ENCODE peak calls at places on chromosomes 16 and 17, in seven cellular contexts. E, U, Y, Q, H, O and K are unnamed samples.

GRCh38 chr17:14269473-14269872 is 31.4 kb upstream of the HS3ST3B1 start:
- DNase-seq in E (no peak), U (no peak), Y (no peak), Q (no peak), H (no peak), O (no peak), K (no peak)

GRCh38 chr16:82699711-82700495 is 73.1 kb downstream of the CDH13 start:
- DNase-seq in E (no peak), U (no peak), Y (peak), Q (no peak), H (peak), O (no peak), K (no peak)

GRCh38 chr16:63876096-63876495 is 1245.8 kb downstream of the CDH11 start:
- DNase-seq in E (no peak), U (no peak), Y (no peak), Q (no peak), H (no peak), O (no peak), K (no peak)

GRCh38 chr17:40265337-40265736 is 22.3 kb upstream of the CDC6 start:
- DNase-seq in E (no peak), U (no peak), Y (no peak), Q (no peak), H (no peak), O (no peak), K (no peak)

GRCh38 chr16:85400305-85401205 is 212.6 kb upstream of the GSE1 start:
- DNase-seq in E (no peak), U (no peak), Y (no peak), Q (no peak), H (peak), O (no peak), K (no peak)

GRCh38 chr16:31148281-31148728 is 1.6 kb downstream of the PRSS36 start:
- DNase-seq in E (no peak), U (no peak), Y (no peak), Q (no peak), H (peak), O (no peak), K (no peak)

GRCh38 chr16:17469011-17469741 is 1.6 kb downstream of the XYLT1 start:
- DNase-seq in E (peak), U (no peak), Y (no peak), Q (no peak), H (peak), O (no peak), K (no peak)

GRCh38 chr16:50924759-50925545 is 183.1 kb downstream of the CYLD start:
- DNase-seq in E (no peak), U (no peak), Y (no peak), Q (no peak), H (no peak), O (no peak), K (no peak)

GRCh38 chr16:9095171-9095570 is 3.7 kb downstream of the HAPSTR1 start:
- DNase-seq in E (no peak), U (no peak), Y (no peak), Q (no peak), H (no peak), O (no peak), K (no peak)

GRCh38 chr16:3762080-3762750 is 44.9 kb upstream of the TRAP1 start:
- DNase-seq in E (no peak), U (no peak), Y (no peak), Q (no peak), H (no peak), O (no peak), K (no peak)

GRCh38 chr16:17354121-17354750 is 116.5 kb downstream of the XYLT1 start:
- DNase-seq in E (no peak), U (no peak), Y (no peak), Q (no peak), H (no peak), O (no peak), K (no peak)

GRCh38 chr17:7445011-7445927 is at the start of gene CHRNB1:
- DNase-seq in E (no peak), U (peak), Y (no peak), Q (peak), H (peak), O (peak), K (peak)

GRCh38 chr17:17025621-17026020 is 16.6 kb upstream of the MPRIP start:
- DNase-seq in E (no peak), U (no peak), Y (no peak), Q (no peak), H (no peak), O (no peak), K (no peak)

GRCh38 chr16:49952386-49952785 is 72.6 kb upstream of the CNEP1R1 start:
- DNase-seq in E (no peak), U (no peak), Y (peak), Q (no peak), H (no peak), O (no peak), K (no peak)

GRCh38 chr16:5678371-5678770 is 580.8 kb upstream of the EEF2KMT start:
- DNase-seq in E (peak), U (no peak), Y (no peak), Q (no peak), H (no peak), O (no peak), K (no peak)

GRCh38 chr17:43020789-43021738 is 1.1 kb downstream of the VAT1 start:
- DNase-seq in E (no peak), U (peak), Y (peak), Q (no peak), H (peak), O (peak), K (peak)

GRCh38 chr16:30092373-30093010 is 768 bp upstream of the TBX6 start:
- DNase-seq in E (peak), U (peak), Y (peak), Q (peak), H (peak), O (peak), K (peak)

GRCh38 chr17:15436399-15437369 is 30.7 kb downstream of the CDRT4 start:
- DNase-seq in E (no peak), U (no peak), Y (peak), Q (peak), H (peak), O (peak), K (peak)

GRCh38 chr17:574061-574460 is 140.6 kb downstream of the VPS53 start:
- DNase-seq in E (no peak), U (no peak), Y (no peak), Q (no peak), H (no peak), O (no peak), K (no peak)

GRCh38 chr17:34797724-34798123 is 163.5 kb downstream of the CCT6B start:
- DNase-seq in E (peak), U (no peak), Y (peak), Q (no peak), H (no peak), O (no peak), K (no peak)

GRCh38 chr16:81480856-81481821 is 36.5 kb downstream of the CMIP start:
- DNase-seq in E (no peak), U (peak), Y (no peak), Q (no peak), H (peak), O (no peak), K (no peak)

GRCh38 chr17:72422505-72423285 is 301.9 kb downstream of the SOX9 start:
- DNase-seq in E (peak), U (no peak), Y (peak), Q (peak), H (peak), O (no peak), K (no peak)

GRCh38 chr16:59047114-59047513 is 313.0 kb upstream of the GOT2 start:
- DNase-seq in E (no peak), U (no peak), Y (no peak), Q (no peak), H (no peak), O (no peak), K (no peak)

GRCh38 chr17:40664582-40665333 is at the start of gene KRT222:
- DNase-seq in E (no peak), U (no peak), Y (no peak), Q (no peak), H (no peak), O (no peak), K (peak)

GRCh38 chr17:78879679-78880186 is 23.3 kb downstream of the CEP295NL start:
- DNase-seq in E (no peak), U (no peak), Y (no peak), Q (peak), H (peak), O (no peak), K (no peak)

GRCh38 chr16:3594316-3595109 is 16.9 kb downstream of the SLX4 start:
- DNase-seq in E (no peak), U (no peak), Y (no peak), Q (no peak), H (no peak), O (no peak), K (no peak)

GRCh38 chr17:81558941-81559806 is 7.0 kb upstream of the FAAP100 start:
- DNase-seq in E (no peak), U (no peak), Y (no peak), Q (no peak), H (no peak), O (no peak), K (no peak)

GRCh38 chr17:81558115-81558468 is 5.9 kb upstream of the FAAP100 start:
- DNase-seq in E (no peak), U (no peak), Y (no peak), Q (no peak), H (no peak), O (no peak), K (no peak)

GRCh38 chr17:81563861-81564586 is 11.9 kb upstream of the FAAP100 start:
- DNase-seq in E (no peak), U (no peak), Y (no peak), Q (no peak), H (no peak), O (no peak), K (no peak)

GRCh38 chr17:81564778-81565177 is 12.6 kb upstream of the FAAP100 start:
- DNase-seq in E (no peak), U (no peak), Y (no peak), Q (no peak), H (no peak), O (no peak), K (no peak)

GRCh38 chr17:81561494-81561885 is 9.3 kb upstream of the FAAP100 start:
- DNase-seq in E (no peak), U (no peak), Y (peak), Q (no peak), H (no peak), O (no peak), K (no peak)
- H3K27ac ChIP-seq in E (no peak), U (peak), Y (no peak), Q (no peak), H (no peak), O (no peak), K (no peak)

DNA sequence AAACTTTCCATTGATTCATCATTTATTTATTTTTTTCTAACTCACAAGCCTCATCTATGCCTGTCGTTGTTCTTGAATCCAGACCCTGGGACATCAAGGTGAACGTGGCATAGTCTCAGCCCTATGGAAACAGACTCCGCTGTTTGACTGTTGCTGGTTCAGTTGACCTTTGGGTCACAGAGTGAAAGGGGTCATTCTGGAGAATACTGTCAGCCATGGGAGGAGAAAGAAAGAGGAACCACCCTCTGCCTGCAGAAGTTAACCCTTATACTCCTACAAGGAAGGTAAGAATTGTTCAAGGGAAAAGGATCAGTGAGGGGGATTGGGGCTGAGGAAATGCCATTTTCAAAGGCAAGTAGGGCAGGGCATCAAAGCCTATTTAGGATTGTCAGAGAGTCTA is 387.6 kb upstream of the MAF start:
- DNase-seq in E (no peak), U (no peak), Y (no peak), Q (no peak), H (no peak), O (no peak), K (no peak)
- H3K27ac ChIP-seq in E (no peak), U (no peak), Y (no peak), Q (no peak), H (no peak), O (no peak), K (no peak)

GRCh38 chr17:77315551-77316190 is 174.9 kb downstream of the SEC14L1 start:
- DNase-seq in E (no peak), U (no peak), Y (peak), Q (no peak), H (no peak), O (no peak), K (no peak)

GRCh38 chr17:77312786-77313599 is 172.2 kb downstream of the SEC14L1 start:
- DNase-seq in E (no peak), U (no peak), Y (no peak), Q (no peak), H (peak), O (no peak), K (no peak)

GRCh38 chr17:77315010-77315409 is 174.2 kb downstream of the SEC14L1 start:
- DNase-seq in E (no peak), U (no peak), Y (no peak), Q (no peak), H (no peak), O (no peak), K (no peak)

GRCh38 chr17:77313831-77314230 is 173.1 kb downstream of the SEC14L1 start:
- DNase-seq in E (no peak), U (no peak), Y (no peak), Q (no peak), H (no peak), O (no peak), K (no peak)

DNA sequence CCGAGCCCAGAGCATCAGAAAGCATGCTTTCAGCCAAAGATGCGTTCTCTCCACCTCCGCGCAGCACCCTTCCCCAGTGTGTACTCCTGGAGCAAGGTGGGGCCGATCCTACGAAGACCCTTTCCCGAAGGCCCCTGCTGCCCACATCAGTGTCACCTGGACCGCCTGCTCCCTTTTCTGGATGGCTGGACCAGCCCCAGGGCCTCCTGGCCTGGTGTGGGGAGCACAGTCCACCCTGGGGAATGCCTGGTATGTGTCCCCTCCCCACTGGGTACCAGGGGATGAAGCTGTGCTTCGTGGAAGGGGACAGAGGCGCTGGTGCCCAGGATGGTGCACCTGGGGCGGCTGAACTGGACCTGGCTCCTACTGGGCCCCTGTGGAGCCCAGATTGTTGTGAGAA is 173.8 kb downstream of the SEC14L1 start:
- DNase-seq in E (no peak), U (no peak), Y (no peak), Q (no peak), H (no peak), O (no peak), K (no peak)
- H3K27ac ChIP-seq in E (no peak), U (no peak), Y (no peak), Q (no peak), H (no peak), O (no peak), K (no peak)

GRCh38 chr16:23595951-23596720 is at the start of gene NDUFAB1:
- DNase-seq in E (peak), U (peak), Y (peak), Q (peak), H (peak), O (peak), K (peak)
- H3K27ac ChIP-seq in E (peak), U (peak), Y (peak), Q (peak), H (peak), O (peak), K (peak)

GRCh38 chr17:11624968-11625367 is 26.7 kb downstream of the DNAH9 start:
- DNase-seq in E (no peak), U (no peak), Y (no peak), Q (no peak), H (no peak), O (no peak), K (no peak)

GRCh38 chr17:11622468-11622867 is 24.2 kb downstream of the DNAH9 start:
- DNase-seq in E (no peak), U (no peak), Y (no peak), Q (no peak), H (no peak), O (no peak), K (no peak)

DNA sequence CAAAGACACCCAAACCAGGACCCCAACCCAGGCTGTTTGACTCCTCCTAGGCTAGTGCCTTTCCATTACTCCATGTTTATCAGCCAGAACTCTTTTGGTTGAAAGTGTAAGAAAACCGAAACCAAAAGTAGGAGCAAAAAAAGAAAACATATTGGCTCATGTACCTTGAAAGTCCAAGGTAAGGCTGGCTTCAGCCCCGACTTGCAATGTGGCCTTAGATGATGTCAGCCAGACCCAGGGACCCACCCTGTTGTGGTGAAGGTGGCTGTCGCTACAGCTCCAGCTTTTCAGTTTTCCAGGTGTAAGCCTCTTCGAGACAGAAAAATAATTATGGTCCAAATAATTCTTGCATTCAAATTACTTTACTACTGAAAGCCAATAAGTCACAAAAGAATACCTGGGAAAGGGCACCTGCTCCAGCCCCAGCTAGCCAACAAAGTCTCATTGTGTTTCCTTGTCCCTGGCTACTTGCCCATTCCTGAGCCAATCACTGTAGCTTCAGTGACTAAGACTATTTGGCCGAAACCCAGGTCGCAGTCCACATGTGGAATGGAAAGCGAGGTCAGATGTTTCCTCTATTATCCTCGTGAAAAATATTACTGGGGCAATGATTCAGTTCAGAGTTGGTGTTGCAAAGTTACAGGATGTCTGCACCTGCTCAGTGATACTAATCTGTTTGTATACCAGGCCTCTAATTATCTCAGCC is 20.7 kb downstream of the DNAH9 start:
- DNase-seq in E (peak), U (no peak), Y (peak), Q (no peak), H (peak), O (no peak), K (no peak)
- H3K27ac ChIP-seq in E (no peak), U (no peak), Y (no peak), Q (no peak), H (peak), O (no peak), K (no peak)

GRCh38 chr17:76487451-76488192 is 13.6 kb downstream of the RHBDF2 start:
- DNase-seq in E (no peak), U (no peak), Y (no peak), Q (no peak), H (no peak), O (no peak), K (no peak)

GRCh38 chr17:76484228-76484725 is 16.9 kb downstream of the AANAT start:
- DNase-seq in E (no peak), U (no peak), Y (no peak), Q (no peak), H (no peak), O (no peak), K (no peak)

GRCh38 chr17:76481091-76481655 is 13.8 kb downstream of the AANAT start:
- DNase-seq in E (peak), U (no peak), Y (no peak), Q (no peak), H (no peak), O (no peak), K (no peak)

GRCh38 chr17:76490112-76490710 is 11.0 kb downstream of the RHBDF2 start:
- DNase-seq in E (no peak), U (no peak), Y (no peak), Q (no peak), H (no peak), O (no peak), K (no peak)

GRCh38 chr17:76485569-76485968 is 15.7 kb downstream of the RHBDF2 start:
- DNase-seq in E (peak), U (peak), Y (no peak), Q (no peak), H (no peak), O (no peak), K (no peak)
- H3K27ac ChIP-seq in E (peak), U (no peak), Y (no peak), Q (no peak), H (no peak), O (no peak), K (peak)

DNA sequence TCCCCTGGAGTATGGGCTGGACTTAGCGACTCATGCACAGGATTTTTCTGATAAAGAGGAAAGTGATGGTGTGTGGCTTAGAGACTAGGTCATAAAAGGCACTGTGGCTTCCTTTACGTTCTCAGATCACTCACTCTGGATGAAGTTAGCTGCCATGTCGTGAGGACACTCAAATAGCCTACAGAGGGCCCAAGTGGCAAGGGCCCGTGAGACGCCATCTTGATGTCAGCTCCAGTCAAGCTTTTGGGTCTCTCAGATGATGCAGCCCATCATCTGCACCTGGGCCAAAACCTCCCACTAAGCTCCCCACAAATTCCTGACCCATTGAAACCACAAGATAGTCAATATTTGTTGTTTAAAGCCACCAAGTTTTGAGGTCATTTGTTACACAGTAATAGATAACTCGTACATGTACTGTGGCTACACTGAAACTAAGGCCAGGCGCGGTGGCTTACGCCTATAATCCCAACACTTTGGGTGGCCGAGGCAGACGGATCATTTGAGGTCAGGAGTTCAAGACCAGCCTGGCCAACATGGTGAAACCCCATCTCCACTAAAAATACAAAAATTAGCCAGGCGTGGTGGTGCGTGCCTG is 14.7 kb downstream of the ST6GALNAC2 start:
- DNase-seq in E (no peak), U (no peak), Y (peak), Q (no peak), H (no peak), O (no peak), K (no peak)
- H3K27ac ChIP-seq in E (no peak), U (no peak), Y (no peak), Q (no peak), H (no peak), O (no peak), K (no peak)

GRCh38 chr17:75941442-75941819 is 589 bp upstream of the FBF1 start:
- DNase-seq in E (no peak), U (no peak), Y (no peak), Q (no peak), H (no peak), O (no peak), K (no peak)
- H3K27ac ChIP-seq in E (no peak), U (peak), Y (peak), Q (no peak), H (no peak), O (peak), K (no peak)